ENCODE peak calls at places on chromosome 1, in eight cellular contexts. M is cardiac fibroblast, C is PC-9, Q is AG09309, I is fibroblast of lung, F is pancreas, T is astrocyte of the spinal cord, G is heart right ventricle. R is an unnamed sample.

GRCh38 chr1:43059640-43060574 is 101.2 kb upstream of the SLC2A1 start:
- DNase-seq in F (no peak), G (no peak), M (no peak), C (no peak), T (no peak), I (peak), Q (no peak), R (no peak)

GRCh38 chr1:59367269-59368006 is 70.5 kb downstream of the FGGY start:
- DNase-seq in M (peak), I (peak), T (peak), Q (peak), C (peak), F (no peak), G (peak), R (peak)

GRCh38 chr1:165712764-165713163 is 14.4 kb upstream of the ALDH9A1 start:
- DNase-seq in F (no peak), G (no peak), M (no peak), C (no peak), Q (no peak), T (no peak), I (no peak), R (no peak)

GRCh38 chr1:236904874-236905741 is 99.1 kb downstream of the MT1HL1 start:
- DNase-seq in C (peak), G (no peak), I (peak), T (peak), M (peak), Q (peak), F (no peak), R (peak)

GRCh38 chr1:15939181-15940109 is 36.5 kb downstream of the ZBTB17 start:
- DNase-seq in T (peak), F (peak), G (no peak), I (peak), Q (no peak), C (no peak), M (no peak), R (no peak)

GRCh38 chr1:168709407-168709891 is 19.6 kb downstream of the DPT start:
- DNase-seq in C (peak), M (peak), F (no peak), G (no peak), I (peak), Q (peak), T (peak), R (peak)

GRCh38 chr1:31155216-31155806 is 84.4 kb downstream of the NKAIN1 start:
- DNase-seq in M (peak), T (peak), C (peak), I (peak), Q (no peak), G (peak), F (peak), R (peak)

GRCh38 chr1:7679873-7680790 is 91.0 kb upstream of the VAMP3 start:
- DNase-seq in F (peak), Q (no peak), I (peak), G (peak), M (peak), T (peak), C (no peak), R (no peak)

GRCh38 chr1:209106237-209106741 is 477.2 kb upstream of the CAMK1G start:
- DNase-seq in I (peak), Q (peak), M (peak), F (no peak), C (no peak), T (peak), G (no peak), R (peak)

GRCh38 chr1:156076609-156077429 is 5.4 kb downstream of the MEX3A start:
- DNase-seq in Q (no peak), I (no peak), C (no peak), T (no peak), M (no peak), F (peak), G (peak), R (no peak)

GRCh38 chr1:15617874-15618684 is 821 bp downstream of the DDI2 start:
- DNase-seq in C (peak), I (peak), G (no peak), T (peak), M (peak), Q (no peak), F (no peak), R (no peak)

GRCh38 chr1:97108200-97108599 is 386.6 kb downstream of the PTBP2 start:
- DNase-seq in T (no peak), I (peak), G (no peak), C (no peak), F (no peak), Q (no peak), M (no peak), R (no peak)

GRCh38 chr1:162175393-162175792 is 105.9 kb downstream of the NOS1AP start:
- DNase-seq in T (no peak), Q (no peak), G (no peak), I (peak), M (peak), F (no peak), C (no peak), R (no peak)

GRCh38 chr1:161037661-161038522 is 872 bp downstream of the TSTD1 start:
- DNase-seq in Q (no peak), G (no peak), M (no peak), F (no peak), C (peak), T (no peak), I (no peak), R (no peak)

GRCh38 chr1:29689372-29690030 is 453.2 kb downstream of the PTPRU start:
- DNase-seq in T (no peak), C (no peak), G (no peak), I (no peak), F (no peak), M (no peak), Q (no peak), R (no peak)

GRCh38 chr1:18816808-18817207 is 42.7 kb downstream of the TAS1R2 start:
- DNase-seq in I (peak), C (no peak), Q (no peak), M (peak), F (no peak), G (no peak), T (no peak), R (no peak)

GRCh38 chr1:19366599-19367315 is 54.6 kb downstream of the SLC66A1 start:
- DNase-seq in T (no peak), G (no peak), F (no peak), C (no peak), Q (no peak), M (no peak), I (no peak), R (no peak)

DNA sequence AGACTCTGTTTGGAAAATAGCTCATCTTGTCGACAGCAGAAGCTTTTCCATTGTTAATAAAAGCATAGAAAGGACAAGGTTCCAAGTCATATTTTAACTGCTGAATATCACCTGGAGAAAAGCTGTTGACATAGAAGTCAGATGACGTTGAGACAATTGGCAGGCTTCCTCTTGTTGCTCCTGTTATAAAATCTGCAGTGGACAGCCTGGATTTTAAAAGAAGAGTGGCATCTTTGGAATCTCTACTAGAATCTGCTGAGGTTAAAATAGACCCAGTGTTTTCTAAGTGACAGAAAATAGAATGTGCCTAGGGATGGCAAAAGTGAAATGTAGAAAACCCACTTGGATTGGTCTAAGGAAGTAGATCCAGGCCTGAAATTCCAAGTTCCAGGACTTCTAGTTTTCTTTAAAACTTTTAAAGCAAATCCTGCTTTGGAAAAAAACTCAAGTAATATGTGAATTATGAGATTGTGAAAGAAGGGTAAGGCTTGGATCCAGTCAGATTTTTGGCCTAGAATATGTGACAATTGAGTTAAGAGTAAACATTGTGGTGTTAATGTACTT is 53.6 kb upstream of the NEXN start:
- DNase-seq in Q (no peak), M (peak), I (peak), T (peak), F (no peak), G (no peak), C (no peak), R (no peak)
- H3K4me3 ChIP-seq in Q (no peak), M (no peak), I (no peak), T (no peak), F (no peak), G (no peak), C (no peak), R (no peak)

GRCh38 chr1:55522353-55522903 is 307.3 kb upstream of the USP24 start:
- DNase-seq in C (no peak), G (no peak), M (no peak), T (no peak), Q (no peak), I (no peak), F (no peak), R (no peak)
- TF ChIP-seq CTCF in C (no peak), G (no peak), M (no peak), T (no peak), Q (no peak), I (no peak), F (no peak), R (no peak)

GRCh38 chr1:246599315-246599714 is 33.1 kb downstream of the CNST start:
- DNase-seq in C (no peak), Q (no peak), F (no peak), G (no peak), M (no peak), T (no peak), I (no peak), R (no peak)

GRCh38 chr1:246600579-246600978 is 34.3 kb downstream of the CNST start:
- DNase-seq in F (no peak), T (no peak), I (no peak), M (no peak), Q (no peak), C (no peak), G (no peak), R (no peak)

GRCh38 chr1:246595146-246595545 is 28.9 kb downstream of the CNST start:
- DNase-seq in C (no peak), I (no peak), F (no peak), T (no peak), M (no peak), G (no peak), Q (no peak), R (no peak)

GRCh38 chr1:246597971-246598370 is 31.7 kb downstream of the CNST start:
- DNase-seq in T (no peak), Q (no peak), M (no peak), G (no peak), C (no peak), I (no peak), F (no peak), R (no peak)

GRCh38 chr1:246597340-246597739 is 31.1 kb downstream of the CNST start:
- DNase-seq in C (peak), Q (peak), M (peak), T (peak), F (no peak), I (peak), G (no peak), R (peak)
- H3K4me3 ChIP-seq in C (no peak), Q (no peak), M (no peak), T (no peak), F (no peak), I (no peak), G (no peak), R (no peak)

GRCh38 chr1:226097866-226098625 is 35.5 kb downstream of the H3-3A start:
- DNase-seq in C (no peak), F (peak), T (peak), Q (peak), M (peak), G (no peak), I (peak), R (peak)

GRCh38 chr1:226098870-226099832 is 36.6 kb downstream of the H3-3A start:
- DNase-seq in C (no peak), T (no peak), G (no peak), I (no peak), M (no peak), Q (no peak), F (peak), R (no peak)

GRCh38 chr1:226104671-226105121 is 42.2 kb downstream of the H3-3A start:
- DNase-seq in G (no peak), M (peak), F (no peak), C (no peak), Q (no peak), I (no peak), T (no peak), R (no peak)

GRCh38 chr1:226095286-226095685 is 32.8 kb downstream of the H3-3A start:
- DNase-seq in C (no peak), I (no peak), T (no peak), M (no peak), F (peak), Q (no peak), G (no peak), R (no peak)

GRCh38 chr1:226100436-226101347 is 38.2 kb downstream of the H3-3A start:
- DNase-seq in T (no peak), C (no peak), F (peak), Q (no peak), G (peak), I (peak), M (peak), R (no peak)
- TF ChIP-seq CTCF in T (no peak), C (no peak), F (no peak), Q (no peak), G (no peak), I (no peak), M (no peak), R (no peak)

GRCh38 chr1:109299087-109299983 is 7.5 kb downstream of the MYBPHL start:
- DNase-seq in Q (peak), C (peak), I (peak), G (peak), T (peak), M (peak), F (no peak), R (peak)
- H3K4me3 ChIP-seq in Q (no peak), C (no peak), I (no peak), G (no peak), T (no peak), M (no peak), F (no peak), R (no peak)

GRCh38 chr1:39701092-39701460 is 9.8 kb upstream of the HPCAL4 start:
- DNase-seq in C (no peak), I (peak), G (peak), T (peak), M (peak), F (no peak), Q (no peak), R (peak)

GRCh38 chr1:39696448-39696847 is 5.2 kb upstream of the HPCAL4 start:
- DNase-seq in I (no peak), G (no peak), F (no peak), C (no peak), Q (no peak), T (no peak), M (no peak), R (no peak)

GRCh38 chr1:39700348-39700747 is 9.1 kb upstream of the HPCAL4 start:
- DNase-seq in F (no peak), I (no peak), Q (no peak), G (no peak), C (no peak), T (no peak), M (no peak), R (no peak)

GRCh38 chr1:39698568-39698967 is 7.3 kb upstream of the HPCAL4 start:
- DNase-seq in T (no peak), F (no peak), Q (no peak), M (no peak), G (no peak), C (no peak), I (no peak), R (no peak)

GRCh38 chr1:39699419-39699818 is 8.2 kb upstream of the HPCAL4 start:
- DNase-seq in I (no peak), T (no peak), G (no peak), F (no peak), Q (no peak), M (no peak), C (no peak), R (no peak)
- TF ChIP-seq CTCF in I (no peak), T (no peak), G (no peak), F (no peak), Q (no peak), M (peak), C (no peak), R (peak)

GRCh38 chr1:152034324-152034653 is 2.5 kb downstream of the S100A11 start:
- DNase-seq in Q (no peak), G (no peak), I (no peak), T (no peak), C (no peak), F (no peak), M (no peak), R (no peak)
- H3K4me3 ChIP-seq in Q (peak), G (peak), I (peak), T (peak), C (peak), F (no peak), M (peak), R (peak)

GRCh38 chr1:233427907-233428306 is 100.4 kb downstream of the MAP3K21 start:
- DNase-seq in Q (no peak), M (no peak), I (no peak), C (no peak), T (no peak), F (no peak), G (no peak), R (no peak)

GRCh38 chr1:233421293-233421692 is 93.8 kb downstream of the MAP3K21 start:
- DNase-seq in F (no peak), M (no peak), C (no peak), Q (no peak), T (no peak), I (no peak), G (no peak), R (no peak)

GRCh38 chr1:233424727-233425222 is 97.3 kb downstream of the MAP3K21 start:
- DNase-seq in Q (no peak), M (no peak), F (no peak), G (no peak), I (no peak), T (no peak), C (no peak), R (no peak)
- TF ChIP-seq CTCF in Q (no peak), M (no peak), F (no peak), G (no peak), I (peak), T (peak), C (no peak), R (peak)

GRCh38 chr1:232938926-232939325 is 11.5 kb upstream of the NTPCR start:
- DNase-seq in C (no peak), Q (no peak), I (no peak), M (no peak), F (no peak), T (no peak), G (no peak), R (no peak)

GRCh38 chr1:232939748-232940147 is 10.7 kb upstream of the NTPCR start:
- DNase-seq in T (no peak), M (no peak), F (no peak), G (no peak), Q (no peak), C (no peak), I (no peak), R (no peak)

GRCh38 chr1:232942413-232943294 is 7.8 kb upstream of the NTPCR start:
- DNase-seq in G (no peak), F (no peak), I (no peak), M (peak), C (no peak), Q (no peak), T (no peak), R (no peak)

GRCh38 chr1:232937741-232938375 is 12.6 kb upstream of the NTPCR start:
- DNase-seq in G (no peak), Q (no peak), T (no peak), M (no peak), F (no peak), I (no peak), C (no peak), R (no peak)

GRCh38 chr1:232940262-232940661 is 10.1 kb upstream of the NTPCR start:
- DNase-seq in T (no peak), G (no peak), I (no peak), M (no peak), F (no peak), C (no peak), Q (no peak), R (no peak)
- H3K4me3 ChIP-seq in T (no peak), G (no peak), I (no peak), M (no peak), F (no peak), C (no peak), Q (no peak), R (no peak)

R was measured in astrocyte of the cerebellum.